ENCODE peak calls at places on chromosomes 12 and 14, in four cellular contexts. One of them, this sample, is unnamed.
A peak's percentile ranks its signal among the peaks of the same experiment; 100 is the strongest.

GRCh38 chr12:1630081-1630826 is 1.2 kb downstream of the WNT5B start:
- DNase-seq in WTC11: peak; percentile 39
- DNase-seq in K562: no peak
- DNase-seq in HCT116: no peak
- DNase-seq in this sample: no peak

GRCh38 chr12:126772171-126772864 is 1494.7 kb upstream of the TMEM132C start:
- DNase-seq in WTC11: no peak
- DNase-seq in K562: peak; percentile 56
- DNase-seq in HCT116: peak; percentile 93
- DNase-seq in this sample: no peak

GRCh38 chr12:127717293-127717692 is 549.7 kb upstream of the TMEM132C start:
- DNase-seq in WTC11: no peak
- DNase-seq in K562: no peak
- DNase-seq in HCT116: no peak
- DNase-seq in this sample: no peak

GRCh38 chr14:49865431-49865859 is 12.9 kb upstream of the NEMF start:
- DNase-seq in WTC11: peak; percentile 85
- DNase-seq in K562: no peak
- DNase-seq in HCT116: no peak
- DNase-seq in this sample: peak; percentile 87

GRCh38 chr14:50469982-50470381 is 62.4 kb downstream of the MAP4K5 start:
- DNase-seq in WTC11: no peak
- DNase-seq in K562: no peak
- DNase-seq in HCT116: no peak
- DNase-seq in this sample: no peak

GRCh38 chr12:98478606-98479005 is 36.8 kb upstream of the TMPO start:
- DNase-seq in WTC11: no peak
- DNase-seq in K562: no peak
- DNase-seq in HCT116: no peak
- DNase-seq in this sample: no peak

GRCh38 chr12:114391088-114391487 is 14.9 kb downstream of the TBX5 start:
- DNase-seq in WTC11: no peak
- DNase-seq in K562: no peak
- DNase-seq in HCT116: no peak
- DNase-seq in this sample: no peak

GRCh38 chr14:73795974-73796373 is 55.7 kb upstream of the PTGR2 start:
- DNase-seq in WTC11: no peak
- DNase-seq in K562: no peak
- DNase-seq in HCT116: peak; percentile 77
- DNase-seq in this sample: no peak

GRCh38 chr12:8668441-8668840 is 5.8 kb upstream of the MFAP5 start:
- DNase-seq in WTC11: no peak
- DNase-seq in K562: no peak
- DNase-seq in HCT116: no peak
- DNase-seq in this sample: no peak

GRCh38 chr14:105933238-105933637 is 406.9 kb downstream of the TMEM121 start:
- DNase-seq in WTC11: no peak
- DNase-seq in K562: no peak
- DNase-seq in HCT116: no peak
- DNase-seq in this sample: no peak

GRCh38 chr14:102930138-102930752 is 7.8 kb downstream of the AMN start:
- DNase-seq in WTC11: peak; percentile 70
- DNase-seq in K562: no peak
- DNase-seq in HCT116: no peak
- DNase-seq in this sample: no peak

GRCh38 chr14:63308723-63309317 is 9.9 kb downstream of the GPHB5 start:
- DNase-seq in WTC11: peak; percentile 62
- DNase-seq in K562: peak; percentile 8
- DNase-seq in HCT116: peak; percentile 40
- DNase-seq in this sample: peak; percentile 64

GRCh38 chr12:39037115-39037514 is 131.7 kb upstream of the CPNE8 start:
- DNase-seq in WTC11: no peak
- DNase-seq in K562: no peak
- DNase-seq in HCT116: no peak
- DNase-seq in this sample: no peak

GRCh38 chr14:104787736-104788532 is 7.6 kb downstream of the AKT1 start:
- DNase-seq in WTC11: no peak
- DNase-seq in K562: no peak
- DNase-seq in HCT116: no peak
- DNase-seq in this sample: no peak

GRCh38 chr12:45648070-45648469 is 81.4 kb upstream of the ARID2 start:
- DNase-seq in WTC11: no peak
- DNase-seq in K562: no peak
- DNase-seq in HCT116: no peak
- DNase-seq in this sample: no peak

GRCh38 chr12:24780969-24781368 is 167.9 kb downstream of the BCAT1 start:
- DNase-seq in WTC11: no peak
- DNase-seq in K562: peak; percentile 15
- DNase-seq in HCT116: no peak
- DNase-seq in this sample: no peak

GRCh38 chr14:96584199-96584906 is 82.2 kb downstream of the PAPOLA start:
- DNase-seq in WTC11: peak; percentile 86
- DNase-seq in K562: peak; percentile 76
- DNase-seq in HCT116: peak; percentile 33
- DNase-seq in this sample: peak; percentile 85

GRCh38 chr14:105395538-105395854 is 2.8 kb upstream of the TEX22 start:
- DNase-seq in WTC11: no peak
- DNase-seq in K562: no peak
- DNase-seq in HCT116: no peak
- DNase-seq in this sample: no peak

GRCh38 chr12:51911788-51912711 is 4.7 kb downstream of the ACVRL1 start:
- DNase-seq in WTC11: no peak
- DNase-seq in K562: no peak
- DNase-seq in HCT116: no peak
- DNase-seq in this sample: no peak

GRCh38 chr12:76284816-76285750 is 63.1 kb downstream of the BBS10 start:
- DNase-seq in WTC11: peak; percentile 13
- DNase-seq in K562: no peak
- DNase-seq in HCT116: no peak
- DNase-seq in this sample: no peak

GRCh38 chr12:76670776-76671175 is 93.1 kb upstream of the ZDHHC17 start:
- DNase-seq in WTC11: no peak
- DNase-seq in K562: no peak
- DNase-seq in HCT116: no peak
- DNase-seq in this sample: no peak

GRCh38 chr12:52903855-52904508 is 894 bp downstream of the KRT8 start:
- DNase-seq in WTC11: peak; percentile 67
- DNase-seq in K562: peak; percentile 91
- DNase-seq in HCT116: no peak
- DNase-seq in this sample: no peak

GRCh38 chr14:85380891-85381290 is 149.1 kb upstream of the FLRT2 start:
- DNase-seq in WTC11: no peak
- DNase-seq in K562: no peak
- DNase-seq in HCT116: no peak
- DNase-seq in this sample: no peak

GRCh38 chr14:104827173-104828055 is 26.5 kb downstream of the ZBTB42 start:
- DNase-seq in WTC11: peak; percentile 93
- DNase-seq in K562: peak; percentile 78
- DNase-seq in HCT116: peak; percentile 48
- DNase-seq in this sample: peak; percentile 58

GRCh38 chr14:90970167-90970600 is 90.3 kb downstream of the RPS6KA5 start:
- DNase-seq in WTC11: no peak
- DNase-seq in K562: no peak
- DNase-seq in HCT116: peak; percentile 95
- DNase-seq in this sample: no peak

GRCh38 chr14:83991666-83992065 is 1538.3 kb upstream of the FLRT2 start:
- DNase-seq in WTC11: no peak
- DNase-seq in K562: no peak
- DNase-seq in HCT116: no peak
- DNase-seq in this sample: no peak

GRCh38 chr14:93013368-93013719 is 90.4 kb downstream of the CHGA start:
- DNase-seq in WTC11: no peak
- DNase-seq in K562: no peak
- DNase-seq in HCT116: no peak
- DNase-seq in this sample: no peak

GRCh38 chr12:88328056-88328455 is 185.9 kb downstream of the TMTC3 start:
- DNase-seq in WTC11: no peak
- DNase-seq in K562: no peak
- DNase-seq in HCT116: no peak
- DNase-seq in this sample: no peak

GRCh38 chr12:116265361-116266128 is 11.9 kb downstream of the MED13L start:
- DNase-seq in WTC11: no peak
- DNase-seq in K562: no peak
- DNase-seq in HCT116: no peak
- DNase-seq in this sample: no peak

GRCh38 chr12:64304571-64304970 is 82.5 kb upstream of the KICS2 start:
- DNase-seq in WTC11: no peak
- DNase-seq in K562: no peak
- DNase-seq in HCT116: no peak
- DNase-seq in this sample: no peak

GRCh38 chr12:42759622-42760273 is 170.2 kb upstream of the PRICKLE1 start:
- DNase-seq in WTC11: no peak
- DNase-seq in K562: no peak
- DNase-seq in HCT116: no peak
- DNase-seq in this sample: no peak

GRCh38 chr12:52216807-52217206 is 16.2 kb upstream of the KRT7 start:
- DNase-seq in WTC11: no peak
- DNase-seq in K562: no peak
- DNase-seq in HCT116: no peak
- DNase-seq in this sample: no peak

GRCh38 chr14:55724736-55725135 is 144.7 kb downstream of the KTN1 start:
- DNase-seq in WTC11: no peak
- DNase-seq in K562: no peak
- DNase-seq in HCT116: no peak
- DNase-seq in this sample: no peak

GRCh38 chr14:55717621-55718020 is 137.6 kb downstream of the KTN1 start:
- DNase-seq in WTC11: no peak
- DNase-seq in K562: no peak
- DNase-seq in HCT116: no peak
- DNase-seq in this sample: no peak

GRCh38 chr14:55720796-55721195 is 140.8 kb downstream of the KTN1 start:
- DNase-seq in WTC11: no peak
- DNase-seq in K562: no peak
- DNase-seq in HCT116: no peak
- DNase-seq in this sample: no peak

GRCh38 chr14:55718551-55718950 is 138.5 kb downstream of the KTN1 start:
- DNase-seq in WTC11: no peak
- DNase-seq in K562: no peak
- DNase-seq in HCT116: no peak
- DNase-seq in this sample: no peak

GRCh38 chr14:55721353-55721752 is 141.3 kb downstream of the KTN1 start:
- DNase-seq in WTC11: no peak
- DNase-seq in K562: no peak
- DNase-seq in HCT116: peak; percentile 22
- DNase-seq in this sample: no peak
- TF ChIP-seq SP1 in WTC11: no peak
- TF ChIP-seq SP1 in K562: no peak
- TF ChIP-seq SP1 in HCT116: no peak
- TF ChIP-seq SP1 in this sample: no peak

GRCh38 chr14:95133282-95133681 is 24.0 kb downstream of the DICER1 start:
- DNase-seq in WTC11: no peak
- DNase-seq in K562: no peak
- DNase-seq in HCT116: no peak
- DNase-seq in this sample: no peak
- TF ChIP-seq SP1 in WTC11: no peak
- TF ChIP-seq SP1 in K562: no peak
- TF ChIP-seq SP1 in HCT116: no peak
- TF ChIP-seq SP1 in this sample: no peak

GRCh38 chr14:32075636-32076277 is 1.3 kb upstream of the ARHGAP5 start:
- DNase-seq in WTC11: peak; percentile 37
- DNase-seq in K562: peak; percentile 14
- DNase-seq in HCT116: no peak
- DNase-seq in this sample: no peak

GRCh38 chr14:32076278-32077080 is 625 bp upstream of the ARHGAP5 start:
- DNase-seq in WTC11: peak; percentile 95
- DNase-seq in K562: peak; percentile 86
- DNase-seq in HCT116: peak; percentile 90
- DNase-seq in this sample: peak; percentile 88

GRCh38 chr14:32077081-32078029 is at the start of gene ARHGAP5:
- DNase-seq in WTC11: peak; percentile 83
- DNase-seq in K562: peak; percentile 28
- DNase-seq in HCT116: no peak
- DNase-seq in this sample: no peak

GRCh38 chr14:32073537-32074189 is 3.4 kb upstream of the ARHGAP5 start:
- DNase-seq in WTC11: peak; percentile 20
- DNase-seq in K562: peak; percentile 52
- DNase-seq in HCT116: peak; percentile 82
- DNase-seq in this sample: no peak

DNA sequence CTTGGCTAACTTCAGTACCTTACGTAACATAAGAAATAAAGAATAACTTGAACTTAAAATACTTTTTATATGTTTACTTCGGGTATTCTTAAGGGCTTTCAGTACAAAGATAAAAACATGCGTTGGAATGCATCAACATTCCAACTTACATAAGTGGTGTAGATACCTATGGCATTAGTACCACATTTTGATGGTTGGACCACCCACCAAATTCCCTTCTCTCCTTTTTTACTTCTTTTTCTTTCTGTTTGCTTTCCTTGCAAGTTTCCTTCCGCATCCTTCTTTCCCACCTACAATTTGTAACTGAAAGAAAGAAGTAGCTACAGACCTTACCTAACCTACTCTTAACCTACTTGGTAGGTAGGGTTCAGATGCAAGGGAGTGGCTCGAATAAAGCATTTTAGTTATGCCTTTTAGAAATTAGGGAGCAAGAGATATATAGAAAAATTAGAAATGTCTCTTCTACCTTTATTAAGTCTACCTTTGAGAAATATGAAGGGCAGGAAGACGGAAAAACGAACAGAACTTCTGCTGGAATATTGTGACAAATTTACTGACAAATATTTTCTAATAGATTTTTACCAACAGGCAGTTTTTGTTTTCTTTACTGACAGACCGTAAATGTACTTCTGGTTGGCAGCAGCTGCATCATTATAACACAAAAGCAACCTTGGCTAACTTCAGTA is 2.1 kb upstream of the ARHGAP5 start:
- DNase-seq in WTC11: no peak
- DNase-seq in K562: no peak
- DNase-seq in HCT116: no peak
- DNase-seq in this sample: no peak
- TF ChIP-seq SP1 in WTC11: no peak
- TF ChIP-seq SP1 in K562: no peak
- TF ChIP-seq SP1 in HCT116: no peak
- TF ChIP-seq SP1 in this sample: no peak

GRCh38 chr12:125161712-125162023 is 96.4 kb downstream of the AACS start:
- DNase-seq in WTC11: no peak
- DNase-seq in K562: no peak
- DNase-seq in HCT116: no peak
- DNase-seq in this sample: no peak
- TF ChIP-seq SP1 in WTC11: no peak
- TF ChIP-seq SP1 in K562: no peak
- TF ChIP-seq SP1 in HCT116: no peak
- TF ChIP-seq SP1 in this sample: no peak

This sample was measured in H1.